ENCODE peak calls at places on chromosomes 11 and 22, in four cellular contexts. One of them, this sample, is unnamed.

GRCh38 chr11:72832301-72833082 is 18.3 kb downstream of the ATG16L2 start:
- DNase-seq in foreskin fibroblast: no peak
- DNase-seq in adrenal gland: no peak
- DNase-seq in brain microvascular endothelial cell: no peak
- DNase-seq in this sample: no peak

GRCh38 chr11:86802601-86803051 is 2.3 kb downstream of the PRSS23 start:
- DNase-seq in foreskin fibroblast: peak
- DNase-seq in adrenal gland: peak
- DNase-seq in brain microvascular endothelial cell: no peak
- DNase-seq in this sample: no peak

GRCh38 chr11:105092255-105093239 is 47.0 kb downstream of the CARD18 start:
- DNase-seq in brain microvascular endothelial cell: no peak
- DNase-seq in adrenal gland: no peak
- DNase-seq in foreskin fibroblast: no peak
- DNase-seq in this sample: no peak

GRCh38 chr22:44451016-44451415 is 47.0 kb downstream of the RTL6 start:
- DNase-seq in brain microvascular endothelial cell: no peak
- DNase-seq in foreskin fibroblast: no peak
- DNase-seq in adrenal gland: peak
- DNase-seq in this sample: no peak

GRCh38 chr11:78638704-78639380 is 64.2 kb upstream of the NARS2 start:
- DNase-seq in adrenal gland: no peak
- DNase-seq in brain microvascular endothelial cell: no peak
- DNase-seq in foreskin fibroblast: no peak
- DNase-seq in this sample: no peak

GRCh38 chr22:47134222-47134621 is 371.8 kb downstream of the TBC1D22A start:
- DNase-seq in adrenal gland: no peak
- DNase-seq in foreskin fibroblast: no peak
- DNase-seq in brain microvascular endothelial cell: no peak
- DNase-seq in this sample: peak

GRCh38 chr11:69375316-69376154 is 81.6 kb downstream of the MYEOV start:
- DNase-seq in adrenal gland: no peak
- DNase-seq in brain microvascular endothelial cell: no peak
- DNase-seq in foreskin fibroblast: no peak
- DNase-seq in this sample: no peak

GRCh38 chr11:72625746-72626636 is 48.2 kb downstream of the PDE2A start:
- DNase-seq in foreskin fibroblast: no peak
- DNase-seq in brain microvascular endothelial cell: no peak
- DNase-seq in adrenal gland: peak
- DNase-seq in this sample: no peak

GRCh38 chr11:131217313-131218297 is 152.8 kb upstream of the NTM start:
- DNase-seq in foreskin fibroblast: no peak
- DNase-seq in adrenal gland: no peak
- DNase-seq in brain microvascular endothelial cell: no peak
- DNase-seq in this sample: no peak

DNA sequence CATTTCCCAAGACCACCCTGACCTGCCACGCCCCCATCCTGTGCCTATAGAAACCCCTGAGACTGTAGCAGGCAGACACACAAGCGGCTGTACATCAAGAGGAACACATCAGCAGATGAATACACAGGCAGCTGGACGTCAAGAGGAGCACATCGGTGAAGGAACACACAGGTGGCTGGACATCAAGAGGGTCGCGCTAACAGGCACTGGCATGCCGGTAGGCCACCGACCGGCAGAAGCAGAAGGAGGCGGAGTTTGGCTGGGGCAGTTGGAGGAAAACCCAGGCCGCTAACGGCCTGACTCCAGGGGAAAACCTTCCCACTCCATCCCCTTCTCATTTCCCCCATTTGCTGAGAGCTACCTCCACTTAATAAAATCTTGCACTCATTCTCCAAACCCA is 5.4 kb upstream of the IPO7 start:
- DNase-seq in adrenal gland: no peak
- DNase-seq in brain microvascular endothelial cell: no peak
- DNase-seq in foreskin fibroblast: no peak
- DNase-seq in this sample: no peak
- H3K4me3 ChIP-seq in adrenal gland: no peak
- H3K4me3 ChIP-seq in brain microvascular endothelial cell: no peak
- H3K4me3 ChIP-seq in foreskin fibroblast: no peak
- H3K4me3 ChIP-seq in this sample: no peak

DNA sequence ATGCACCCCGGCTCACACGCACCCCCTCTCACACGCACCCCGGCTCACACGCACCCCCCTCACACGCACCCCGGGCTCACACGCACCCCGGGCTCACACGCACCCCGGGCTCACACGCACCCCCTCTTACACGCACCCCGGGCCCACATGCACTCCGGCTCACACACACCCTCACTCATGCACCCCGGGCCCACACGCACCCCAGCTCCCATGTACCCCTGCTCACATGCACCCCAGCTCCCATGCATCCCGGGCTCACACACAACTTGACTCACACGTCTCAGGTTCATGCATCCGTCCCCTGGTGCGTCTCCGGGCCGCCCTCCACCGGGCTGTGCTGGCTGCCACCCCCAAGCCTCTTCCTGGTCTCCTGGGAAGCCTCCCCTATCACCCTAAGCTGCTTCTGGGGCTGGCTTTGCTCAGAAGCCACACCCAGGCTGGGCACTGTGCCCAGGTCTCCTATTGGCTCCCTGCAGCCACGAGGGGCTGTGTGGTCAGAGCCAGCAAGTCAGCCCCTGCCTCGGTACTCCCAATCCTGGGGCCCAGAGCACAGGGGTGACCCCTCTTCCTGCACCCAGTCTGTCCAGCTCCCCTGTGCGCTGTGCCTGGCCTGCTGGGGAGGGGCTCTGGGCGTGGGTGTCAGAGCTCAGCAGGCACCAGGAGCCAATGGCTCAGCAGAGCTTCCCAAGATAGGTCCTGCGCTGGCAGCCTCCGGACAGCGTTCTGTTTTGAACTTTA is 16.9 kb downstream of the TSPAN4 start:
- DNase-seq in foreskin fibroblast: peak
- DNase-seq in brain microvascular endothelial cell: peak
- DNase-seq in adrenal gland: peak
- DNase-seq in this sample: no peak
- H3K4me3 ChIP-seq in foreskin fibroblast: no peak
- H3K4me3 ChIP-seq in brain microvascular endothelial cell: peak
- H3K4me3 ChIP-seq in adrenal gland: no peak
- H3K4me3 ChIP-seq in this sample: no peak

GRCh38 chr11:45846974-45847907 is at the start of gene CRY2:
- DNase-seq in foreskin fibroblast: peak
- DNase-seq in brain microvascular endothelial cell: peak
- DNase-seq in adrenal gland: peak
- DNase-seq in this sample: peak

GRCh38 chr11:45847908-45848316 is 637 bp downstream of the CRY2 start:
- DNase-seq in foreskin fibroblast: peak
- DNase-seq in brain microvascular endothelial cell: peak
- DNase-seq in adrenal gland: peak
- DNase-seq in this sample: no peak

GRCh38 chr11:45846174-45846675 is 1.1 kb upstream of the CRY2 start:
- DNase-seq in adrenal gland: peak
- DNase-seq in brain microvascular endothelial cell: no peak
- DNase-seq in foreskin fibroblast: no peak
- DNase-seq in this sample: no peak

GRCh38 chr11:45850446-45850845 is 3.2 kb downstream of the CRY2 start:
- DNase-seq in foreskin fibroblast: peak
- DNase-seq in brain microvascular endothelial cell: peak
- DNase-seq in adrenal gland: peak
- DNase-seq in this sample: no peak

GRCh38 chr11:45848654-45849081 is 1.4 kb downstream of the CRY2 start:
- DNase-seq in foreskin fibroblast: no peak
- DNase-seq in adrenal gland: peak
- DNase-seq in brain microvascular endothelial cell: no peak
- DNase-seq in this sample: no peak
- H3K4me3 ChIP-seq in foreskin fibroblast: peak
- H3K4me3 ChIP-seq in adrenal gland: peak
- H3K4me3 ChIP-seq in brain microvascular endothelial cell: no peak
- H3K4me3 ChIP-seq in this sample: no peak

GRCh38 chr11:32839308-32839707 is 9.6 kb downstream of the PRRG4 start:
- DNase-seq in foreskin fibroblast: no peak
- DNase-seq in brain microvascular endothelial cell: no peak
- DNase-seq in adrenal gland: no peak
- DNase-seq in this sample: no peak

GRCh38 chr11:32838505-32839274 is 9.0 kb downstream of the PRRG4 start:
- DNase-seq in brain microvascular endothelial cell: no peak
- DNase-seq in foreskin fibroblast: no peak
- DNase-seq in adrenal gland: no peak
- DNase-seq in this sample: no peak

GRCh38 chr11:32843544-32843943 is 13.8 kb downstream of the PRRG4 start:
- DNase-seq in foreskin fibroblast: no peak
- DNase-seq in adrenal gland: no peak
- DNase-seq in brain microvascular endothelial cell: no peak
- DNase-seq in this sample: no peak

DNA sequence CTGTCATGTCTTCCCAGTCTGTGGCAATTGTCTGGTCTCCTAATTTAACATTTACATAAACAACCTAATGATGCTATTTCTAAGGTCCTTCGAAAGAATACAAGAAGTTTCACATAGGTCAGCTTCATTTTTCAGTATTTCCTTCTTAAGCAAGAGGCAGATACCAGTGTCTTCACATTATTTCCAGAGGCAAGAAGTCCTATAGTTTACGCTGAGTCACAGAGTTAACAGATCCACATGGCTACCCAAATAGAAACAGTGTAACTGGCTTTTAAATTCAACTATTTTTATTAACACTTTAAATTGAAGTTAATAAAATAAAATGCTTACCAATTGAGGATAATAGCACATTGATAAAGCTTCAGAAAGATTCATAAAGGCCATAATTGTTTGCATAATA is 10.9 kb downstream of the PRRG4 start:
- DNase-seq in brain microvascular endothelial cell: no peak
- DNase-seq in adrenal gland: no peak
- DNase-seq in foreskin fibroblast: no peak
- DNase-seq in this sample: no peak
- H3K4me3 ChIP-seq in brain microvascular endothelial cell: no peak
- H3K4me3 ChIP-seq in adrenal gland: no peak
- H3K4me3 ChIP-seq in foreskin fibroblast: no peak
- H3K4me3 ChIP-seq in this sample: no peak

GRCh38 chr11:15594607-15595006 is 479.9 kb downstream of the INSC start:
- DNase-seq in foreskin fibroblast: no peak
- DNase-seq in adrenal gland: no peak
- DNase-seq in brain microvascular endothelial cell: no peak
- DNase-seq in this sample: no peak
- H3K4me3 ChIP-seq in foreskin fibroblast: no peak
- H3K4me3 ChIP-seq in adrenal gland: no peak
- H3K4me3 ChIP-seq in brain microvascular endothelial cell: no peak
- H3K4me3 ChIP-seq in this sample: no peak

GRCh38 chr11:64766881-64767280 is 7.1 kb upstream of the PYGM start:
- DNase-seq in foreskin fibroblast: no peak
- DNase-seq in adrenal gland: no peak
- DNase-seq in brain microvascular endothelial cell: no peak
- DNase-seq in this sample: no peak
- H3K4me3 ChIP-seq in foreskin fibroblast: no peak
- H3K4me3 ChIP-seq in adrenal gland: no peak
- H3K4me3 ChIP-seq in brain microvascular endothelial cell: no peak
- H3K4me3 ChIP-seq in this sample: peak